ENCODE peak calls at places on chromosomes 13 and 19, in six cellular contexts. Q is IMR-90, P is neuronal stem cell, N is mesenchymal stem cell, L is H1, M is trophoblast cell. X is an unnamed sample.

GRCh38 chr19:53182202-53182601 is 11.0 kb downstream of the ZNF665 start:
- DNase-seq in Q (peak; percentile 66), P (no peak), N (no peak), L (no peak), M (no peak), X (no peak)

GRCh38 chr19:54312011-54312410 is 955 bp downstream of the LILRA5 start:
- DNase-seq in Q (no peak), P (no peak), N (no peak), L (no peak), M (no peak), X (no peak)

GRCh38 chr19:7257148-7258041 is 36.8 kb downstream of the INSR start:
- DNase-seq in Q (peak; percentile 67), P (no peak), N (peak; percentile 28), L (no peak), M (peak; percentile 91), X (peak; percentile 93)

GRCh38 chr13:43792456-43792855 is 5.7 kb upstream of the ENOX1 start:
- DNase-seq in Q (no peak), P (no peak), N (no peak), L (no peak), M (no peak), X (no peak)

GRCh38 chr13:109396266-109396665 is 390.1 kb downstream of the IRS2 start:
- DNase-seq in Q (no peak), P (no peak), N (peak; percentile 91), L (no peak), M (no peak), X (no peak)

GRCh38 chr13:25633108-25633507 is 261.3 kb downstream of the ATP8A2 start:
- DNase-seq in Q (no peak), P (peak; percentile 11), N (no peak), L (no peak), M (no peak), X (peak; percentile 62)

GRCh38 chr19:42281175-42282035 is 12.4 kb downstream of the CIC start:
- DNase-seq in Q (peak; percentile 41), P (peak; percentile 39), N (peak; percentile 52), L (peak; percentile 73), M (no peak), X (peak; percentile 80)

GRCh38 chr19:29303035-29303706 is 90.2 kb upstream of the UQCRFS1 start:
- DNase-seq in Q (no peak), P (no peak), N (no peak), L (no peak), M (no peak), X (no peak)

GRCh38 chr19:32869369-32870153 is at the start of gene SLC7A9:
- DNase-seq in Q (no peak), P (no peak), N (no peak), L (peak; percentile 29), M (peak; percentile 12), X (no peak)

GRCh38 chr13:23544668-23545067 is 25.5 kb upstream of the TNFRSF19 start:
- DNase-seq in Q (no peak), P (no peak), N (no peak), L (no peak), M (no peak), X (no peak)

GRCh38 chr13:44489751-44490150 is 86.4 kb downstream of the TSC22D1 start:
- DNase-seq in Q (no peak), P (no peak), N (no peak), L (no peak), M (peak; percentile 71), X (no peak)

GRCh38 chr13:45464687-45465453 is at the start of gene COG3:
- DNase-seq in Q (peak; percentile 97), P (peak; percentile 86), N (peak; percentile 97), L (peak; percentile 92), M (peak; percentile 85), X (peak; percentile 98)

GRCh38 chr19:38020331-38020730 is 113.3 kb downstream of the SIPA1L3 start:
- DNase-seq in Q (no peak), P (no peak), N (no peak), L (no peak), M (no peak), X (no peak)

GRCh38 chr13:102970542-102970941 is 95.7 kb downstream of the SLC10A2 start:
- DNase-seq in Q (no peak), P (no peak), N (no peak), L (no peak), M (no peak), X (no peak)

GRCh38 chr19:39104104-39104708 is 20.0 kb downstream of the ACP7 start:
- DNase-seq in Q (no peak), P (no peak), N (no peak), L (no peak), M (no peak), X (no peak)

GRCh38 chr19:2603320-2603719 is 99.2 kb downstream of the GNG7 start:
- DNase-seq in Q (no peak), P (no peak), N (no peak), L (no peak), M (no peak), X (peak; percentile 85)

GRCh38 chr19:37845932-37846331 is 60.5 kb downstream of the WDR87 start:
- DNase-seq in Q (peak; percentile 24), P (no peak), N (no peak), L (no peak), M (no peak), X (no peak)

GRCh38 chr19:49451430-49452181 is at the start of gene PIH1D1:
- DNase-seq in Q (peak; percentile 99), P (peak; percentile 96), N (peak; percentile 100), L (peak; percentile 93), M (peak; percentile 99), X (peak; percentile 100)

GRCh38 chr13:57716295-57716694 is 84.8 kb downstream of the PCDH17 start:
- DNase-seq in Q (no peak), P (no peak), N (no peak), L (no peak), M (no peak), X (peak; percentile 65)

GRCh38 chr13:50071399-50071798 is 56.2 kb downstream of the KCNRG start:
- DNase-seq in Q (no peak), P (no peak), N (peak; percentile 50), L (no peak), M (no peak), X (peak; percentile 1)
- H3K9ac ChIP-seq in Q (peak overlapping the region; percentile 12), P (no peak overlapping the region), N (peak overlapping the region; percentile 96), L (no peak overlapping the region), M (no peak overlapping the region), X (no peak overlapping the region)

GRCh38 chr13:40386586-40386985 is 279.9 kb downstream of the FOXO1 start:
- DNase-seq in Q (no peak), P (no peak), N (no peak), L (no peak), M (no peak), X (no peak)

GRCh38 chr13:40390290-40391008 is 276.0 kb downstream of the FOXO1 start:
- DNase-seq in Q (no peak), P (peak; percentile 69), N (no peak), L (no peak), M (no peak), X (no peak)

GRCh38 chr13:40388617-40389016 is 277.8 kb downstream of the FOXO1 start:
- DNase-seq in Q (peak; percentile 3), P (no peak), N (peak; percentile 33), L (no peak), M (no peak), X (no peak)

GRCh38 chr13:40387775-40388174 is 278.7 kb downstream of the FOXO1 start:
- DNase-seq in Q (no peak), P (no peak), N (no peak), L (no peak), M (no peak), X (no peak)

DNA sequence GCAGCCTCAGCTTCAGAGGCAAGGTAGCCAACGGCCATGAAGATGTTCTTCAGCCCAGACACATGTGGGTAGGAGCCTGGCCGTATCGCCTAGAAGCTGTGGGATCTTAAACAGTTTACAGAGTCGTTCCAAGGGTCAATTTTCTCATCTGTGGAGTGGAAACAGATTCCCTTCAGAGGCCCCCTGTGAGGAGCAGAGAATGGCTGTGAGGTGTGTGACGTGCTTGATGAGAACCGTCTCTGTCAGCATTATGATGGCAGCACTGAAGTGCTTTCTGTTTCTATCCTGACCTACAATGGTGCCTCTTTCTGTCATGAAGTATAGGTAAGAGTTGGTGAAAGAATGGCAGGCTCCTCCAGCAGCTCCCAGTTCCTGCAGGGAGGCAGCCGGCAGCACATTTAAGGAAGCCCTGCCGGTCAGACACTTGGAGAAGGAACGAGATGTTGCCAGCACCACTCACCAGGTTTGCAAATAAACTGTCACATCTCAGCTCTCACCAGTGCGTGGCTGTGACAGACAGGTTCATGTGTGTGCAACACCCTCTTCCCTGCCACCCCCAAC is 277.3 kb downstream of the FOXO1 start:
- DNase-seq in Q (no peak), P (no peak), N (no peak), L (no peak), M (no peak), X (no peak)
- H3K36me3 ChIP-seq in Q (no peaks in the 10 kb centered on the region), P (no peaks in the 10 kb centered on the region), N (no peaks in the 10 kb centered on the region), L (no peaks in the 10 kb centered on the region), M (no peaks in the 10 kb centered on the region), X (no peaks in the 10 kb centered on the region)

GRCh38 chr19:17215125-17215971 is at the start of gene USE1:
- DNase-seq in Q (peak; percentile 86), P (peak; percentile 81), N (peak; percentile 92), L (peak; percentile 93), M (peak; percentile 91), X (peak; percentile 97)
- H2BK5ac ChIP-seq in Q (peak within 1 kb of the TSS; percentile 87), P (peak within 1 kb of the TSS; percentile 56), N (peak within 1 kb of the TSS; percentile 97), L (peak within 1 kb of the TSS; percentile 93), M (peak within 1 kb of the TSS; percentile 94), X (peak within 1 kb of the TSS; percentile 76)

GRCh38 chr19:47258895-47259555 is 2.7 kb downstream of the CCDC9 start:
- DNase-seq in Q (no peak), P (no peak), N (no peak), L (no peak), M (no peak), X (no peak)

GRCh38 chr19:47258434-47258833 is 2.1 kb downstream of the CCDC9 start:
- DNase-seq in Q (no peak), P (no peak), N (no peak), L (no peak), M (no peak), X (no peak)

GRCh38 chr19:47257411-47258169 is 1.3 kb downstream of the CCDC9 start:
- DNase-seq in Q (no peak), P (no peak), N (no peak), L (no peak), M (peak; percentile 45), X (peak; percentile 88)

GRCh38 chr19:47255947-47256687 is at the start of gene CCDC9:
- DNase-seq in Q (peak; percentile 95), P (peak; percentile 95), N (peak; percentile 95), L (peak; percentile 96), M (peak; percentile 93), X (peak; percentile 99)

GRCh38 chr19:47256688-47257410 is 524 bp downstream of the CCDC9 start:
- DNase-seq in Q (peak; percentile 98), P (peak; percentile 99), N (peak; percentile 99), L (peak; percentile 100), M (peak; percentile 100), X (peak; percentile 99)
- H3K9ac ChIP-seq in Q (peak overlapping the region; percentile 43), P (no peak overlapping the region), N (peak overlapping the region; percentile 97), L (no peak overlapping the region), M (no peak overlapping the region), X (peak overlapping the region; percentile 51)

GRCh38 chr19:12075538-12076139 is 11.1 kb downstream of the ZNF844 start:
- DNase-seq in Q (no peak), P (no peak), N (no peak), L (no peak), M (no peak), X (no peak)
- H3K36me3 ChIP-seq in Q (peaks cover 46% of the 10 kb centered on the region), P (peaks cover 98% of the 10 kb centered on the region), N (peaks cover 61% of the 10 kb centered on the region), L (peaks cover 33% of the 10 kb centered on the region), M (peaks cover 15% of the 10 kb centered on the region), X (peaks cover 15% of the 10 kb centered on the region)

X was measured in mesendoderm.